ENCODE peak calls at places on chromosomes 6 and 20, in six cellular contexts. K is activated naive CD8-positive, alpha-beta T cell treated with anti-CD3 and anti-CD28 coated beads, Interleukin-2, amount 50 U/mL, for 24 hours; X is fibroblast of pulmonary artery; H is Calu3; B is CD4-positive, alpha-beta T cell; Q is T-helper 1 cell. F is an unnamed sample.

GRCh38 chr6:34911822-34912221 is 22.8 kb downstream of the ANKS1A start:
- DNase-seq in Q (no peak), B (no peak), K (no peak), H (no peak), X (no peak), F (no peak)

GRCh38 chr6:45036101-45036500 is 292.0 kb upstream of the RUNX2 start:
- DNase-seq in K (no peak), B (no peak), Q (no peak), H (no peak), X (no peak), F (no peak)

GRCh38 chr20:41001497-41001896 is 27.1 kb upstream of the TOP1 start:
- DNase-seq in X (peak; percentile 52), B (no peak), K (no peak), H (no peak), Q (no peak), F (no peak)

GRCh38 chr6:102655823-102656222 is 1262.3 kb downstream of the GRIK2 start:
- DNase-seq in X (no peak), Q (no peak), B (no peak), K (no peak), H (no peak), F (no peak)

GRCh38 chr20:59770270-59770669 is 163.2 kb downstream of the SYCP2 start:
- DNase-seq in X (no peak), Q (no peak), B (no peak), H (peak; percentile 76), K (no peak), F (no peak)

GRCh38 chr6:157513619-157514485 is 132.9 kb downstream of the ZDHHC14 start:
- DNase-seq in K (no peak), Q (no peak), B (no peak), H (no peak), X (no peak), F (no peak)

GRCh38 chr20:43840382-43841070 is 74.1 kb upstream of the TOX2 start:
- DNase-seq in Q (peak; percentile 7), H (peak; percentile 42), B (peak; percentile 30), K (peak; percentile 42), X (peak; percentile 27), F (no peak)

GRCh38 chr20:50251992-50252491 is 61.4 kb downstream of the CEBPB start:
- DNase-seq in H (no peak), X (no peak), B (no peak), K (no peak), Q (no peak), F (no peak)

GRCh38 chr20:50399917-50400704 is 110.1 kb upstream of the PTPN1 start:
- DNase-seq in X (peak; percentile 63), B (no peak), Q (no peak), K (no peak), H (peak; percentile 61), F (no peak)

GRCh38 chr6:3009930-3010329 is 10.2 kb downstream of the NQO2 start:
- DNase-seq in X (no peak), B (no peak), K (no peak), H (no peak), Q (no peak), F (no peak)

GRCh38 chr20:49699200-49699992 is 14.3 kb downstream of the B4GALT5 start:
- DNase-seq in H (no peak), Q (no peak), K (no peak), X (peak; percentile 65), B (no peak), F (no peak)

GRCh38 chr6:129936329-129937165 is 75.4 kb upstream of the TMEM244 start:
- DNase-seq in H (peak; percentile 55), Q (peak; percentile 35), B (peak; percentile 23), X (peak; percentile 77), K (peak; percentile 44), F (peak; percentile 18)

GRCh38 chr6:140437619-140438345 is 1063.3 kb upstream of the CITED2 start:
- DNase-seq in Q (no peak), H (no peak), B (no peak), X (no peak), K (no peak), F (no peak)

GRCh38 chr6:39357998-39358686 is 35.6 kb upstream of the KCNK16 start:
- DNase-seq in Q (no peak), B (no peak), X (peak; percentile 86), K (no peak), H (peak; percentile 43), F (no peak)

GRCh38 chr6:11718461-11718860 is 60.1 kb downstream of the ADTRP start:
- DNase-seq in K (no peak), Q (no peak), H (no peak), B (no peak), X (no peak), F (no peak)

GRCh38 chr6:11772109-11772830 is 6.3 kb downstream of the ADTRP start:
- DNase-seq in H (peak; percentile 29), Q (no peak), K (no peak), X (peak; percentile 89), B (no peak), F (no peak)

GRCh38 chr6:45587229-45588060 is 209.7 kb upstream of the SUPT3H start:
- DNase-seq in B (no peak), H (no peak), Q (no peak), K (no peak), X (no peak), F (no peak)

GRCh38 chr20:64228086-64228485 is 27.5 kb upstream of the PCMTD2 start:
- DNase-seq in H (no peak), X (no peak), Q (no peak), B (no peak), K (no peak), F (no peak)

GRCh38 chr20:11249239-11249638 is 575.4 kb upstream of the JAG1 start:
- DNase-seq in Q (no peak), B (no peak), K (no peak), X (no peak), H (no peak), F (no peak)

GRCh38 chr6:169723991-169724553 is at the start of gene PHF10:
- DNase-seq in B (peak; percentile 31), H (peak; percentile 40), X (peak; percentile 21), Q (peak; percentile 25), K (peak; percentile 41), F (peak; percentile 61)

GRCh38 chr6:39003072-39003471 is 45.5 kb upstream of the GLP1R start:
- DNase-seq in Q (no peak), H (peak; percentile 52), K (peak; percentile 19), B (no peak), X (no peak), F (no peak)